ENCODE peak calls at places on chromosomes 4 and X, in five cellular contexts. L, J, Q, F and G are unnamed samples.

GRCh38 chrX:6460893-6461490 is 73.9 kb downstream of the VCX3A start:
- DNase-seq in J (no peak), Q (no peak), L (no peak), F (no peak), G (no peak)

GRCh38 chr4:6890358-6890757 is 19.3 kb upstream of the TBC1D14 start:
- DNase-seq in Q (no peak), J (no peak), L (no peak), F (no peak), G (no peak)

GRCh38 chr4:82482387-82482786 is 52.0 kb downstream of the ENOPH1 start:
- DNase-seq in F (no peak), L (no peak), J (no peak), Q (no peak), G (no peak)

GRCh38 chr4:26861434-26862186 is 969 bp downstream of the STIM2 start:
- DNase-seq in Q (peak), L (peak), F (peak), J (peak), G (no peak)

GRCh38 chr4:112253382-112254000 is 21.9 kb downstream of the AP1AR start:
- DNase-seq in J (no peak), L (no peak), F (no peak), Q (no peak), G (no peak)

GRCh38 chr4:184011810-184012209 is 106.7 kb downstream of the STOX2 start:
- DNase-seq in L (no peak), Q (no peak), J (no peak), F (no peak), G (no peak)

GRCh38 chr4:90495936-90496335 is 368.7 kb downstream of the CCSER1 start:
- DNase-seq in L (no peak), Q (no peak), J (no peak), F (no peak), G (no peak)

GRCh38 chr4:138242830-138243149 is 641 bp upstream of the SLC7A11 start:
- DNase-seq in Q (no peak), J (no peak), L (peak), F (no peak), G (no peak)

GRCh38 chrX:126395909-126396308 is 156.7 kb downstream of the DCAF12L1 start:
- DNase-seq in L (no peak), Q (no peak), F (no peak), J (no peak), G (no peak)

GRCh38 chr4:96145671-96146070 is 305.8 kb downstream of the PDHA2 start:
- DNase-seq in L (no peak), F (no peak), Q (no peak), J (no peak), G (no peak)